ENCODE peak calls at places on chromosome 10, in seven cellular contexts. H is HepG2, F is Panc1, B is GM12878, M is GM23338, A is HCT116, T is K562. P is an unnamed sample.

GRCh38 chr10:9052767-9053166 is 998.3 kb downstream of the GATA3 start:
- ATAC-seq in H (no peak), F (no peak), B (no peak), M (no peak), A (no peak), T (no peak), P (no peak)

GRCh38 chr10:91575044-91575610 is 57.7 kb downstream of the PPP1R3C start:
- ATAC-seq in H (no peak), F (no peak), B (no peak), M (no peak), A (no peak), T (no peak), P (no peak)

GRCh38 chr10:110980807-110981206 is 61.4 kb downstream of the SHOC2 start:
- ATAC-seq in H (no peak), F (no peak), B (peak; percentile 65), M (no peak), A (no peak), T (no peak), P (no peak)

GRCh38 chr10:35913628-35914027 is 271.5 kb upstream of the FZD8 start:
- ATAC-seq in H (no peak), F (no peak), B (no peak), M (no peak), A (no peak), T (no peak), P (no peak)

GRCh38 chr10:100325164-100325563 is 4.9 kb downstream of the PKD2L1 start:
- ATAC-seq in H (no peak), F (no peak), B (no peak), M (peak; percentile 97), A (peak; percentile 57), T (peak; percentile 76), P (no peak)

GRCh38 chr10:117668351-117669008 is 125.9 kb downstream of the EMX2 start:
- ATAC-seq in H (no peak), F (no peak), B (no peak), M (no peak), A (no peak), T (no peak), P (no peak)

GRCh38 chr10:111739160-111739712 is 444.3 kb downstream of the GPAM start:
- ATAC-seq in H (no peak), F (no peak), B (no peak), M (peak; percentile 69), A (no peak), T (no peak), P (no peak)

GRCh38 chr10:86846088-86846487 is 89.7 kb downstream of the BMPR1A start:
- ATAC-seq in H (no peak), F (peak; percentile 53), B (no peak), M (no peak), A (no peak), T (no peak), P (no peak)

DNA sequence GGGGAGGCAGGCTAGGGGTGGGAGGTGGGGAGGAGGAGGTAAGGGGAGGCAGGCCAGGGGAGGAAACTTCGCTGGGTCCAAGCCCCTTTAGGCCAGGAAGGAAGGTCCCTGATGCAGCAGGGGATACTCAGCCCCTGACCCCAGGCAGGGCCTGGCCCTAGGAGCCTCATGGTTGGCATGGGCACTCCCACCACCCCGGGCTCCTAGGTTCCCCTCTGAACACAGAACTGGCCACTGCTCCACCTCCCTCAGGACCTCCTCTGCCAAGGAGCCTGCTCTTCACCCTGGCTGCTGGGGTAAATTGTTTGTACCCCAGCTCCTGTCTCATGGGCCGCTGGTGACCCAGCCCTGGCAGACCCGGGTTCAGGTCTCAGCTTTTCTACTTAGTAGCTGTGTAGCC is 25.8 kb upstream of the CHST15 start:
- ATAC-seq in H (no peak), F (no peak), B (no peak), M (no peak), A (no peak), T (no peak), P (no peak)
- TF ChIP-seq POLR2AphosphoS5 in H (no peak), F (no peak), B (no peak), M (no peak), A (no peak), T (no peak), P (no peak)

DNA sequence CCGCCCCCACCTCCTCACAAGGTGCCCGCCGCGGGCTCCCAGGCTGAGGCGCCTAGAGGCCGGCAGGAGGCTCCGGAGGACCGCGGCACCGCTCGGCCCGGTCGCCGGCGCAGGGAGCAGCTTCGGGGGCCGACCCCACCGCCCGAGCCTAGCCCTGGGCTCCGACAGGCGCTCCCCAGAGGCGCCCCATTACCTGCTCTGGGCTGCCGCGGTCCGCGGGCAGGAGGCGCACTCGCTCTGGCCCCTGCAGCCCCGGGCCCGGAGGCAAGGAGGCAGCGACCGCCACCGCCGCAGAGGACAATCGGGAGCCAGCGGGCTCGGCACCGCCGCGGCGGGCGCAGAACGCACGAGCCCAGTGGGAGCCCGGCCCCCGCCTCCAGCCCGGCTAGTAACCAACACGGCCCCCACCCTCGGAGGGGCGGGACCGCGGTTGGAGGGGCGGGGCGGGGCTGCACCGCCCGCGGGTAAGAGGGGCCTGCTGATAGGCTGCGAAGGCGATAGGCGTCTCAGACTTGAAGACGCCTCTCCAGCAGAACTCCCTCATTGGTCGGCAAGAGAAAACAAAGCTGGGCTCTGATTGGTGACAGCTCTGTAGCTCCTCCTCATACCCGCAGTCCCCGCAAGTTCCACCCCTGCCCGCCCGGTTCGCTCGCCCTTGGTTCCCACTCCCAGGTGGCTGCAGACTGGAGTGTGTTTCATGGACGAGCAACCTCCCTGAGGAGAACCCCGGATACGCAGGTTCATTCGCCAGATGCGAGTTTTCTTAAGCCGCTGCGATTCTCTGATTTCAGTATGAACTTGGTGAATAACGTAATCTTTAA is at the start of gene MPP7:
- ATAC-seq in H (peak; percentile 96), F (peak; percentile 100), B (peak; percentile 100), M (peak; percentile 95), A (peak; percentile 98), T (peak; percentile 100), P (peak; percentile 99)
- TF ChIP-seq POLR2AphosphoS5 in H (peak; percentile 81), F (no peak), B (no peak), M (peak; percentile 93), A (peak; percentile 89), T (no peak), P (peak; percentile 4)

GRCh38 chr10:102918817-102919236 is 733 bp downstream of the CNNM2 start:
- ATAC-seq in H (peak; percentile 1), F (peak; percentile 1), B (peak; percentile 2), M (peak; percentile 0), A (no peak), T (no peak), P (no peak)

GRCh38 chr10:102917314-102917961 is 656 bp upstream of the CNNM2 start:
- ATAC-seq in H (peak; percentile 66), F (peak; percentile 68), B (peak; percentile 71), M (peak; percentile 72), A (peak; percentile 67), T (peak; percentile 73), P (peak; percentile 69)

GRCh38 chr10:102919237-102919959 is 1.3 kb downstream of the CNNM2 start:
- ATAC-seq in H (peak; percentile 14), F (peak; percentile 4), B (no peak), M (peak; percentile 1), A (no peak), T (no peak), P (no peak)

GRCh38 chr10:102919992-102920736 is 2.1 kb downstream of the CNNM2 start:
- ATAC-seq in H (no peak), F (no peak), B (no peak), M (no peak), A (no peak), T (no peak), P (no peak)

DNA sequence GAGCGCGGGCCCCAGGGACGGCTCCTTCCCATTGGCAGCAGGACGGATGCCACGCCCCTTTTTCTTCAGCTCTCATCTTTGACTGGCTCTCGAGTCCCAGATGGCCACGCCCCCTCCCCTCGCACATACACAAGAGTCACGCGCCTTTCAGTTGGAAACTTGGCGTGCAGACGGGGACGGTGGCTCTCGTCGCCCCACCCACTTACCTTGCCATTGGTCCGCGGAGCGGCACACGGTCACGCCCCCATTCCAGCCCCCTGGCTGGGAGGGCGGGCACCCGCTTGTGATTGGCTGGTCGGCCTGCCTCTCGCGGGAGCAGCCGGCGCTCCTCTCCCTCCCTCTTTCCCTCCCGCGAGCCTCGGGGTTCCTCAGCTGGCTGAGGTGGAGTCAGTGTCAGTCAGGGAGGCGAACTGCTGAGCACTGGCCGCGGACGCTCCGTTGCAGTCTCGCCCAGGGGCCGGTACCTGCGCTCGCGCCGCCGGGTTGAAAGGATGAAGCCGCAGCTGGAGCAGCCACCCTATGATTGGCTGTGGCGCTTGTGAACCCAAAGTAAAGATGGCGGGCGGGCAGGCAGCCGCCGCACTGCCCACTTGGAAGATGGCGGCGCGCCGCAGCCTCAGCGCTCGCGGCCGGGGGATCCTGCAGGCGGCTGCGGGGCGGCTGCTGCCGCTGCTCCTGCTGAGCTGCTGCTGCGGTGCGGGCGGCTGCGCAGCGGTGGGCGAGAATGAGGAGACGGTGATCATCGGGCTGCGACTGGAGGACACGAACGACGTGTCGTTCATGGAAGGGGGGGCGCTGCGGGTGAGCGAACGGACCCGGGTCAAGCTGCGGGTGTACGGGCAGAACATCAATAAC is at the start of gene CNNM2:
- ATAC-seq in H (peak; percentile 85), F (peak; percentile 92), B (peak; percentile 94), M (peak; percentile 79), A (peak; percentile 87), T (peak; percentile 93), P (peak; percentile 98)
- TF ChIP-seq POLR2AphosphoS5 in H (peak; percentile 37), F (peak; percentile 52), B (no peak), M (peak; percentile 47), A (peak; percentile 78), T (peak; percentile 44), P (peak; percentile 49)

GRCh38 chr10:3820255-3820654 is 35.2 kb upstream of the KLF6 start:
- ATAC-seq in H (no peak), F (no peak), B (no peak), M (no peak), A (no peak), T (peak; percentile 29), P (no peak)

GRCh38 chr10:3813986-3814831 is 29.2 kb upstream of the KLF6 start:
- ATAC-seq in H (no peak), F (no peak), B (no peak), M (no peak), A (no peak), T (no peak), P (no peak)

GRCh38 chr10:3814832-3815209 is 29.8 kb upstream of the KLF6 start:
- ATAC-seq in H (no peak), F (no peak), B (no peak), M (no peak), A (no peak), T (no peak), P (no peak)

GRCh38 chr10:3813267-3813666 is 28.3 kb upstream of the KLF6 start:
- ATAC-seq in H (no peak), F (no peak), B (no peak), M (no peak), A (no peak), T (no peak), P (no peak)

DNA sequence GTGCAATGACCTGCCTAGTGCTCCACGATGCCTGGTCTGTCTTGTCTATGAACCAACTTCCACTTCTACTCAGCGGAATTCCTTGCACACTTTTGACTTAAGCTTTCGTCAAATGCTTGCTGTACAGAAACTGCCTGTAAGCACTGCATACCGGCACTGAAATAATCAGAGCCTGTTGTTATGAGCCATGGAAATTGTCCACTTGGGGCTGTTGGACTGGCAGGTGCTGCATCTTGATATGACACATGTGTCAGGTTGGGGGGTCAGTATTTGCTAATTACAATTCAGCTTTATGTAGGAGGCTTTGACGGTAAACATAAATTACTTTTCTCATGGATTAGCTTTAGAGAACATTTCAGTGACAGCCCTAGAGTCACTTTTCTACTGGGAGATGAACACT is 32.0 kb upstream of the KLF6 start:
- ATAC-seq in H (no peak), F (no peak), B (no peak), M (no peak), A (no peak), T (peak; percentile 80), P (no peak)
- TF ChIP-seq POLR2AphosphoS5 in H (no peak), F (no peak), B (no peak), M (no peak), A (no peak), T (no peak), P (no peak)